ENCODE peak calls at places on chromosomes 5 and 9, in nine cellular contexts. One of them, this sample, is unnamed.

GRCh38 chr9:37417857-37418618 is 4.5 kb upstream of the GRHPR start:
- DNase-seq in fibroblast of lung: no peak
- DNase-seq in upper lobe of left lung: no peak
- DNase-seq in psoas muscle: no peak
- DNase-seq in SK-N-SH: no peak
- DNase-seq in heart right ventricle: no peak
- DNase-seq in transverse colon: no peak
- DNase-seq in tibial artery: no peak
- DNase-seq in heart left ventricle: no peak
- DNase-seq in this sample: no peak

GRCh38 chr5:140000332-140000731 is 42.8 kb downstream of the NRG2 start:
- DNase-seq in transverse colon: no peak
- DNase-seq in upper lobe of left lung: peak
- DNase-seq in fibroblast of lung: no peak
- DNase-seq in heart right ventricle: peak
- DNase-seq in heart left ventricle: peak
- DNase-seq in psoas muscle: no peak
- DNase-seq in tibial artery: no peak
- DNase-seq in SK-N-SH: no peak
- DNase-seq in this sample: no peak

GRCh38 chr9:95726756-95727155 is 148.7 kb upstream of the ERCC6L2 start:
- DNase-seq in psoas muscle: no peak
- DNase-seq in heart left ventricle: no peak
- DNase-seq in heart right ventricle: no peak
- DNase-seq in SK-N-SH: peak
- DNase-seq in upper lobe of left lung: no peak
- DNase-seq in tibial artery: no peak
- DNase-seq in transverse colon: no peak
- DNase-seq in fibroblast of lung: peak
- DNase-seq in this sample: peak

GRCh38 chr5:33671700-33672291 is 220.0 kb downstream of the ADAMTS12 start:
- DNase-seq in heart left ventricle: no peak
- DNase-seq in transverse colon: no peak
- DNase-seq in SK-N-SH: no peak
- DNase-seq in upper lobe of left lung: no peak
- DNase-seq in heart right ventricle: no peak
- DNase-seq in psoas muscle: no peak
- DNase-seq in fibroblast of lung: no peak
- DNase-seq in tibial artery: no peak
- DNase-seq in this sample: no peak

GRCh38 chr5:33300209-33300742 is 140.5 kb upstream of the TARS1 start:
- DNase-seq in heart left ventricle: no peak
- DNase-seq in transverse colon: no peak
- DNase-seq in heart right ventricle: no peak
- DNase-seq in psoas muscle: no peak
- DNase-seq in upper lobe of left lung: no peak
- DNase-seq in tibial artery: no peak
- DNase-seq in fibroblast of lung: peak
- DNase-seq in SK-N-SH: no peak
- DNase-seq in this sample: no peak

GRCh38 chr9:105438136-105438839 is 9.5 kb upstream of the FSD1L start:
- DNase-seq in heart left ventricle: no peak
- DNase-seq in fibroblast of lung: peak
- DNase-seq in upper lobe of left lung: no peak
- DNase-seq in heart right ventricle: no peak
- DNase-seq in psoas muscle: no peak
- DNase-seq in tibial artery: no peak
- DNase-seq in transverse colon: no peak
- DNase-seq in SK-N-SH: no peak
- DNase-seq in this sample: peak

GRCh38 chr5:87899109-87900100 is 369.2 kb downstream of the TMEM161B start:
- DNase-seq in heart left ventricle: peak
- DNase-seq in upper lobe of left lung: no peak
- DNase-seq in psoas muscle: peak
- DNase-seq in transverse colon: no peak
- DNase-seq in fibroblast of lung: peak
- DNase-seq in tibial artery: no peak
- DNase-seq in heart right ventricle: peak
- DNase-seq in SK-N-SH: no peak
- DNase-seq in this sample: no peak

GRCh38 chr5:7849531-7850240 is 1.2 kb downstream of the CFAP90 start:
- DNase-seq in tibial artery: no peak
- DNase-seq in SK-N-SH: peak
- DNase-seq in upper lobe of left lung: no peak
- DNase-seq in psoas muscle: no peak
- DNase-seq in transverse colon: no peak
- DNase-seq in heart right ventricle: no peak
- DNase-seq in fibroblast of lung: no peak
- DNase-seq in heart left ventricle: peak
- DNase-seq in this sample: no peak

GRCh38 chr9:116875576-116875975 is 188.5 kb downstream of the TRIM32 start:
- DNase-seq in fibroblast of lung: no peak
- DNase-seq in SK-N-SH: no peak
- DNase-seq in psoas muscle: no peak
- DNase-seq in heart left ventricle: no peak
- DNase-seq in upper lobe of left lung: no peak
- DNase-seq in tibial artery: no peak
- DNase-seq in transverse colon: no peak
- DNase-seq in heart right ventricle: no peak
- DNase-seq in this sample: no peak

GRCh38 chr9:116873441-116873840 is 186.3 kb downstream of the TRIM32 start:
- DNase-seq in upper lobe of left lung: no peak
- DNase-seq in heart right ventricle: no peak
- DNase-seq in heart left ventricle: no peak
- DNase-seq in psoas muscle: no peak
- DNase-seq in tibial artery: no peak
- DNase-seq in fibroblast of lung: no peak
- DNase-seq in transverse colon: no peak
- DNase-seq in SK-N-SH: no peak
- DNase-seq in this sample: no peak

GRCh38 chr9:116868212-116868611 is 181.1 kb downstream of the TRIM32 start:
- DNase-seq in SK-N-SH: no peak
- DNase-seq in transverse colon: no peak
- DNase-seq in fibroblast of lung: no peak
- DNase-seq in psoas muscle: no peak
- DNase-seq in upper lobe of left lung: no peak
- DNase-seq in heart right ventricle: no peak
- DNase-seq in heart left ventricle: no peak
- DNase-seq in tibial artery: no peak
- DNase-seq in this sample: no peak

GRCh38 chr9:116873937-116874900 is 187.1 kb downstream of the TRIM32 start:
- DNase-seq in psoas muscle: no peak
- DNase-seq in tibial artery: no peak
- DNase-seq in transverse colon: no peak
- DNase-seq in SK-N-SH: no peak
- DNase-seq in heart left ventricle: no peak
- DNase-seq in heart right ventricle: no peak
- DNase-seq in upper lobe of left lung: no peak
- DNase-seq in fibroblast of lung: no peak
- DNase-seq in this sample: no peak

DNA sequence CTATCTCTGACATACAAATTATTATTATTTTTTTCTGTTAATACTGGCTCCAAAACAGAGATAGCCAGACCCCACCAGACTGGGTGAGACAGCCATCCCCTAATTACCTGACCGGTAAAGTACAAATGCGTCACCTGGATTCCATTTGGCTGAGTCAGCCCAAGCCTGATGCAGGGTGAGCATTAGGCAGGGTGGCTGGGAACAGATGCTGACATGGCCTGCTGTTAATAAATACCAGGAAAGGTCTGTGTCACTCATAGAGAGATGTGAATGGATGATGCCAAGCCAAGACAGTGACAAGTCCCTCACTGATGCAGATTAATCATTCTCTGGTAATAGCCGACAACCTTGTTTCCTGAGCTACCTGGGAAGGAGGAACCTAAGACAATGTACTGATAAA is 183.5 kb downstream of the TRIM32 start:
- DNase-seq in fibroblast of lung: no peak
- DNase-seq in tibial artery: no peak
- DNase-seq in transverse colon: no peak
- DNase-seq in upper lobe of left lung: no peak
- DNase-seq in heart right ventricle: no peak
- DNase-seq in psoas muscle: no peak
- DNase-seq in heart left ventricle: no peak
- DNase-seq in SK-N-SH: peak
- DNase-seq in this sample: no peak
- H3K27ac ChIP-seq in fibroblast of lung: no peak
- H3K27ac ChIP-seq in tibial artery: no peak
- H3K27ac ChIP-seq in transverse colon: no peak
- H3K27ac ChIP-seq in upper lobe of left lung: no peak
- H3K27ac ChIP-seq in heart right ventricle: no peak
- H3K27ac ChIP-seq in psoas muscle: no peak
- H3K27ac ChIP-seq in heart left ventricle: no peak
- H3K27ac ChIP-seq in SK-N-SH: no peak
- H3K27ac ChIP-seq in this sample: no peak

GRCh38 chr5:58499951-58500350 is 8.7 kb downstream of the GAPT start:
- DNase-seq in heart left ventricle: no peak
- DNase-seq in fibroblast of lung: no peak
- DNase-seq in transverse colon: no peak
- DNase-seq in SK-N-SH: no peak
- DNase-seq in upper lobe of left lung: no peak
- DNase-seq in tibial artery: no peak
- DNase-seq in psoas muscle: no peak
- DNase-seq in heart right ventricle: no peak
- DNase-seq in this sample: no peak

GRCh38 chr5:58499231-58499630 is 8.0 kb downstream of the GAPT start:
- DNase-seq in heart left ventricle: no peak
- DNase-seq in tibial artery: no peak
- DNase-seq in upper lobe of left lung: no peak
- DNase-seq in heart right ventricle: no peak
- DNase-seq in SK-N-SH: no peak
- DNase-seq in fibroblast of lung: no peak
- DNase-seq in psoas muscle: no peak
- DNase-seq in transverse colon: no peak
- DNase-seq in this sample: no peak

GRCh38 chr5:58497956-58498942 is 7.0 kb downstream of the GAPT start:
- DNase-seq in psoas muscle: no peak
- DNase-seq in upper lobe of left lung: no peak
- DNase-seq in tibial artery: no peak
- DNase-seq in heart right ventricle: no peak
- DNase-seq in SK-N-SH: peak
- DNase-seq in heart left ventricle: no peak
- DNase-seq in fibroblast of lung: peak
- DNase-seq in transverse colon: peak
- DNase-seq in this sample: peak

GRCh38 chr5:58493136-58493535 is 1.9 kb downstream of the GAPT start:
- DNase-seq in heart left ventricle: no peak
- DNase-seq in transverse colon: no peak
- DNase-seq in upper lobe of left lung: no peak
- DNase-seq in psoas muscle: no peak
- DNase-seq in fibroblast of lung: no peak
- DNase-seq in tibial artery: no peak
- DNase-seq in heart right ventricle: no peak
- DNase-seq in SK-N-SH: no peak
- DNase-seq in this sample: no peak

DNA sequence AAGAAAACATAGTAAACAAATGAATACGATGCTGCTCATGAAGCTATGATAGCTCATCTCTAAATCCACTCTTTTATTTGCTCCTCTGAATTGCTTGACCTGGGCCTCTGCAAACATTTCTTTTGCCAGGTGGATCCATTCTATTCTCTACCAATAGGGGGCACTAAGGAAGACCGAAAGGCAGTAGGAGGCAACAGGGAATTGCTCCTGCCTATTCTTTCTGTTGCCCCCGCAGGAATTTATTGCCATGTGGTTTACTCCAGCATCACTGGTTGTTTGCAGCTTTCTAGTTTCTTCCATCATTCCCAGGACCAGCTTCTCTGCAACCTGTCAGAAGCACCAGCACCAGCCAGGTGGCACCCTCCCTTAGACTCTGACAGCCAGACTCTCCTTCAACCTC is 5.3 kb downstream of the GAPT start:
- DNase-seq in heart left ventricle: no peak
- DNase-seq in fibroblast of lung: no peak
- DNase-seq in transverse colon: no peak
- DNase-seq in SK-N-SH: no peak
- DNase-seq in heart right ventricle: no peak
- DNase-seq in tibial artery: no peak
- DNase-seq in upper lobe of left lung: no peak
- DNase-seq in psoas muscle: no peak
- DNase-seq in this sample: no peak
- TF ChIP-seq CTCF in heart left ventricle: no peak
- TF ChIP-seq CTCF in fibroblast of lung: peak
- TF ChIP-seq CTCF in transverse colon: no peak
- TF ChIP-seq CTCF in SK-N-SH: peak
- TF ChIP-seq CTCF in heart right ventricle: no peak
- TF ChIP-seq CTCF in tibial artery: no peak
- TF ChIP-seq CTCF in upper lobe of left lung: no peak
- TF ChIP-seq CTCF in psoas muscle: no peak
- TF ChIP-seq CTCF in this sample: peak

DNA sequence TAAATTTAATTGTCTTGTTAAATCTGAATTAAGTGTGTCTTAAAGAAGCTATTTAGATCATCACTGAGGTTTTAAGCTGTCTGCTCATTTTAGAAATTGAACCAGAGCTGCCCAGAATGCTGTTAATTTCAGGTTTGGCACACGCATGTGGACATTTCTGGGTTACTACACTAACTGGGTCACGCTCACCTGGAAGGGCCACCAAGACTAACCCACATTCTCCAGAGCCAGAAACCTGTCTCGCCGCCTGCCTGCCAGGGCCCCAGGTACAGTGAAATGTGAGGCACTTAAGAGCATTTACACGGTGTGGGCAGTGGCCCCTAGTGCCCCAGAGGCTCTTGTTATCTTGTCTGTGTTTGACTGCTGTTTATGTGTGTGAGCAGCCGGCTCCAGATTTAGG is 46.6 kb downstream of the ATP10B start:
- DNase-seq in heart right ventricle: no peak
- DNase-seq in fibroblast of lung: no peak
- DNase-seq in tibial artery: no peak
- DNase-seq in heart left ventricle: no peak
- DNase-seq in upper lobe of left lung: no peak
- DNase-seq in SK-N-SH: no peak
- DNase-seq in transverse colon: no peak
- DNase-seq in psoas muscle: no peak
- DNase-seq in this sample: no peak
- H3K27ac ChIP-seq in heart right ventricle: no peak
- H3K27ac ChIP-seq in fibroblast of lung: no peak
- H3K27ac ChIP-seq in tibial artery: no peak
- H3K27ac ChIP-seq in heart left ventricle: no peak
- H3K27ac ChIP-seq in upper lobe of left lung: no peak
- H3K27ac ChIP-seq in SK-N-SH: no peak
- H3K27ac ChIP-seq in transverse colon: no peak
- H3K27ac ChIP-seq in psoas muscle: no peak
- H3K27ac ChIP-seq in this sample: no peak

GRCh38 chr9:120571443-120572257 is 8.3 kb downstream of the CDK5RAP2 start:
- DNase-seq in transverse colon: no peak
- DNase-seq in heart left ventricle: peak
- DNase-seq in heart right ventricle: peak
- DNase-seq in SK-N-SH: peak
- DNase-seq in tibial artery: peak
- DNase-seq in upper lobe of left lung: peak
- DNase-seq in psoas muscle: peak
- DNase-seq in fibroblast of lung: peak
- DNase-seq in this sample: no peak

GRCh38 chr9:120568816-120569215 is 11.2 kb downstream of the CDK5RAP2 start:
- DNase-seq in psoas muscle: no peak
- DNase-seq in upper lobe of left lung: no peak
- DNase-seq in heart right ventricle: no peak
- DNase-seq in SK-N-SH: no peak
- DNase-seq in transverse colon: no peak
- DNase-seq in fibroblast of lung: no peak
- DNase-seq in heart left ventricle: no peak
- DNase-seq in tibial artery: no peak
- DNase-seq in this sample: no peak

GRCh38 chr9:120570296-120570695 is 9.7 kb downstream of the CDK5RAP2 start:
- DNase-seq in psoas muscle: no peak
- DNase-seq in tibial artery: no peak
- DNase-seq in upper lobe of left lung: no peak
- DNase-seq in heart right ventricle: no peak
- DNase-seq in heart left ventricle: no peak
- DNase-seq in SK-N-SH: no peak
- DNase-seq in fibroblast of lung: no peak
- DNase-seq in transverse colon: no peak
- DNase-seq in this sample: no peak

GRCh38 chr9:120567874-120568273 is 12.1 kb downstream of the CDK5RAP2 start:
- DNase-seq in psoas muscle: no peak
- DNase-seq in heart right ventricle: no peak
- DNase-seq in upper lobe of left lung: no peak
- DNase-seq in SK-N-SH: no peak
- DNase-seq in tibial artery: no peak
- DNase-seq in heart left ventricle: no peak
- DNase-seq in fibroblast of lung: no peak
- DNase-seq in transverse colon: no peak
- DNase-seq in this sample: no peak

GRCh38 chr9:120569556-120569955 is 10.4 kb downstream of the CDK5RAP2 start:
- DNase-seq in transverse colon: no peak
- DNase-seq in SK-N-SH: no peak
- DNase-seq in upper lobe of left lung: no peak
- DNase-seq in heart right ventricle: no peak
- DNase-seq in psoas muscle: no peak
- DNase-seq in heart left ventricle: no peak
- DNase-seq in fibroblast of lung: no peak
- DNase-seq in tibial artery: no peak
- DNase-seq in this sample: no peak
- TF ChIP-seq CTCF in transverse colon: no peak
- TF ChIP-seq CTCF in SK-N-SH: no peak
- TF ChIP-seq CTCF in upper lobe of left lung: no peak
- TF ChIP-seq CTCF in heart right ventricle: no peak
- TF ChIP-seq CTCF in psoas muscle: peak
- TF ChIP-seq CTCF in heart left ventricle: no peak
- TF ChIP-seq CTCF in fibroblast of lung: no peak
- TF ChIP-seq CTCF in tibial artery: no peak
- TF ChIP-seq CTCF in this sample: peak